ENCODE peak calls at places on chromosome 2, in ten cellular contexts. One of them, this sample, is unnamed.
A peak's percentile ranks its signal among the peaks of the same experiment; 100 is the strongest.

GRCh38 chr2:240237609-240238151 is 97.2 kb upstream of the OTOS start:
- DNase-seq in left ventricle myocardium inferior: no peak
- DNase-seq in A549: no peak
- DNase-seq in CD8-positive, alpha-beta T cell: no peak
- DNase-seq in tibial nerve: no peak
- DNase-seq in psoas muscle: no peak
- DNase-seq in brain microvascular endothelial cell: peak; percentile 18
- DNase-seq in dorsolateral prefrontal cortex: no peak
- DNase-seq in cardiac fibroblast: peak; percentile 85
- DNase-seq in transverse colon: no peak
- DNase-seq in this sample: no peak

GRCh38 chr2:47201224-47201623 is 46.1 kb upstream of the STPG4 start:
- DNase-seq in left ventricle myocardium inferior: no peak
- DNase-seq in A549: no peak
- DNase-seq in CD8-positive, alpha-beta T cell: no peak
- DNase-seq in tibial nerve: no peak
- DNase-seq in psoas muscle: no peak
- DNase-seq in brain microvascular endothelial cell: no peak
- DNase-seq in dorsolateral prefrontal cortex: no peak
- DNase-seq in cardiac fibroblast: peak; percentile 45
- DNase-seq in transverse colon: no peak
- DNase-seq in this sample: no peak

GRCh38 chr2:40487592-40487991 is 35.7 kb upstream of the SLC8A1 start:
- DNase-seq in left ventricle myocardium inferior: no peak
- DNase-seq in A549: no peak
- DNase-seq in CD8-positive, alpha-beta T cell: no peak
- DNase-seq in tibial nerve: no peak
- DNase-seq in psoas muscle: no peak
- DNase-seq in brain microvascular endothelial cell: peak; percentile 9
- DNase-seq in dorsolateral prefrontal cortex: no peak
- DNase-seq in cardiac fibroblast: peak; percentile 20
- DNase-seq in transverse colon: peak; percentile 10
- DNase-seq in this sample: no peak

GRCh38 chr2:108905176-108905575 is 83.8 kb downstream of the EDAR start:
- DNase-seq in left ventricle myocardium inferior: peak; percentile 37
- DNase-seq in A549: no peak
- DNase-seq in CD8-positive, alpha-beta T cell: no peak
- DNase-seq in tibial nerve: no peak
- DNase-seq in psoas muscle: no peak
- DNase-seq in brain microvascular endothelial cell: no peak
- DNase-seq in dorsolateral prefrontal cortex: no peak
- DNase-seq in cardiac fibroblast: no peak
- DNase-seq in transverse colon: no peak
- DNase-seq in this sample: peak; percentile 32

GRCh38 chr2:54773838-54774237 is 50.4 kb downstream of the EML6 start:
- DNase-seq in left ventricle myocardium inferior: no peak
- DNase-seq in A549: peak; percentile 61
- DNase-seq in CD8-positive, alpha-beta T cell: no peak
- DNase-seq in tibial nerve: no peak
- DNase-seq in psoas muscle: no peak
- DNase-seq in brain microvascular endothelial cell: no peak
- DNase-seq in dorsolateral prefrontal cortex: no peak
- DNase-seq in cardiac fibroblast: peak; percentile 32
- DNase-seq in transverse colon: no peak
- DNase-seq in this sample: no peak

GRCh38 chr2:118168606-118169005 is 80.3 kb downstream of the INSIG2 start:
- DNase-seq in left ventricle myocardium inferior: no peak
- DNase-seq in A549: no peak
- DNase-seq in CD8-positive, alpha-beta T cell: no peak
- DNase-seq in tibial nerve: no peak
- DNase-seq in psoas muscle: no peak
- DNase-seq in brain microvascular endothelial cell: no peak
- DNase-seq in dorsolateral prefrontal cortex: no peak
- DNase-seq in cardiac fibroblast: no peak
- DNase-seq in transverse colon: no peak
- DNase-seq in this sample: no peak

GRCh38 chr2:34949316-34949715 is 1350.2 kb upstream of the FAM98A start:
- DNase-seq in left ventricle myocardium inferior: no peak
- DNase-seq in A549: no peak
- DNase-seq in CD8-positive, alpha-beta T cell: no peak
- DNase-seq in tibial nerve: no peak
- DNase-seq in psoas muscle: no peak
- DNase-seq in brain microvascular endothelial cell: no peak
- DNase-seq in dorsolateral prefrontal cortex: no peak
- DNase-seq in cardiac fibroblast: no peak
- DNase-seq in transverse colon: no peak
- DNase-seq in this sample: no peak

GRCh38 chr2:85783796-85784195 is 30.0 kb downstream of the ATOH8 start:
- DNase-seq in left ventricle myocardium inferior: no peak
- DNase-seq in A549: no peak
- DNase-seq in CD8-positive, alpha-beta T cell: no peak
- DNase-seq in tibial nerve: no peak
- DNase-seq in psoas muscle: no peak
- DNase-seq in brain microvascular endothelial cell: no peak
- DNase-seq in dorsolateral prefrontal cortex: no peak
- DNase-seq in cardiac fibroblast: no peak
- DNase-seq in transverse colon: no peak
- DNase-seq in this sample: no peak

GRCh38 chr2:57877811-57878572 is 168.6 kb upstream of the VRK2 start:
- DNase-seq in left ventricle myocardium inferior: no peak
- DNase-seq in A549: no peak
- DNase-seq in CD8-positive, alpha-beta T cell: no peak
- DNase-seq in tibial nerve: no peak
- DNase-seq in psoas muscle: no peak
- DNase-seq in brain microvascular endothelial cell: no peak
- DNase-seq in dorsolateral prefrontal cortex: no peak
- DNase-seq in cardiac fibroblast: no peak
- DNase-seq in transverse colon: no peak
- DNase-seq in this sample: no peak

GRCh38 chr2:94997981-94998920 is 27.3 kb upstream of the MAL start:
- DNase-seq in left ventricle myocardium inferior: no peak
- DNase-seq in A549: no peak
- DNase-seq in CD8-positive, alpha-beta T cell: no peak
- DNase-seq in tibial nerve: no peak
- DNase-seq in psoas muscle: no peak
- DNase-seq in brain microvascular endothelial cell: no peak
- DNase-seq in dorsolateral prefrontal cortex: no peak
- DNase-seq in cardiac fibroblast: no peak
- DNase-seq in transverse colon: no peak
- DNase-seq in this sample: no peak

GRCh38 chr2:235930701-235931100 is 237.5 kb downstream of the GBX2 start:
- DNase-seq in left ventricle myocardium inferior: no peak
- DNase-seq in A549: no peak
- DNase-seq in CD8-positive, alpha-beta T cell: no peak
- DNase-seq in tibial nerve: no peak
- DNase-seq in psoas muscle: no peak
- DNase-seq in brain microvascular endothelial cell: no peak
- DNase-seq in dorsolateral prefrontal cortex: no peak
- DNase-seq in cardiac fibroblast: no peak
- DNase-seq in transverse colon: no peak
- DNase-seq in this sample: no peak

GRCh38 chr2:3282056-3282998 is 95.3 kb downstream of the EIPR1 start:
- DNase-seq in left ventricle myocardium inferior: peak; percentile 48
- DNase-seq in A549: no peak
- DNase-seq in CD8-positive, alpha-beta T cell: no peak
- DNase-seq in tibial nerve: no peak
- DNase-seq in psoas muscle: peak; percentile 31
- DNase-seq in brain microvascular endothelial cell: peak; percentile 11
- DNase-seq in dorsolateral prefrontal cortex: peak; percentile 67
- DNase-seq in cardiac fibroblast: no peak
- DNase-seq in transverse colon: no peak
- DNase-seq in this sample: no peak

GRCh38 chr2:239264838-239265651 is 135.8 kb downstream of the HDAC4 start:
- DNase-seq in left ventricle myocardium inferior: no peak
- DNase-seq in A549: peak; percentile 70
- DNase-seq in CD8-positive, alpha-beta T cell: peak; percentile 66
- DNase-seq in tibial nerve: no peak
- DNase-seq in psoas muscle: peak; percentile 36
- DNase-seq in brain microvascular endothelial cell: peak; percentile 59
- DNase-seq in dorsolateral prefrontal cortex: peak; percentile 49
- DNase-seq in cardiac fibroblast: peak; percentile 73
- DNase-seq in transverse colon: peak; percentile 42
- DNase-seq in this sample: peak; percentile 89

GRCh38 chr2:21021430-21021829 is 22.4 kb downstream of the APOB start:
- DNase-seq in left ventricle myocardium inferior: no peak
- DNase-seq in A549: no peak
- DNase-seq in CD8-positive, alpha-beta T cell: no peak
- DNase-seq in tibial nerve: no peak
- DNase-seq in psoas muscle: no peak
- DNase-seq in brain microvascular endothelial cell: no peak
- DNase-seq in dorsolateral prefrontal cortex: no peak
- DNase-seq in cardiac fibroblast: no peak
- DNase-seq in transverse colon: no peak
- DNase-seq in this sample: no peak

GRCh38 chr2:47195149-47195548 is 40.0 kb upstream of the STPG4 start:
- DNase-seq in left ventricle myocardium inferior: no peak
- DNase-seq in A549: peak; percentile 53
- DNase-seq in CD8-positive, alpha-beta T cell: no peak
- DNase-seq in tibial nerve: no peak
- DNase-seq in psoas muscle: no peak
- DNase-seq in brain microvascular endothelial cell: no peak
- DNase-seq in dorsolateral prefrontal cortex: no peak
- DNase-seq in cardiac fibroblast: peak; percentile 65
- DNase-seq in transverse colon: no peak
- DNase-seq in this sample: no peak

DNA sequence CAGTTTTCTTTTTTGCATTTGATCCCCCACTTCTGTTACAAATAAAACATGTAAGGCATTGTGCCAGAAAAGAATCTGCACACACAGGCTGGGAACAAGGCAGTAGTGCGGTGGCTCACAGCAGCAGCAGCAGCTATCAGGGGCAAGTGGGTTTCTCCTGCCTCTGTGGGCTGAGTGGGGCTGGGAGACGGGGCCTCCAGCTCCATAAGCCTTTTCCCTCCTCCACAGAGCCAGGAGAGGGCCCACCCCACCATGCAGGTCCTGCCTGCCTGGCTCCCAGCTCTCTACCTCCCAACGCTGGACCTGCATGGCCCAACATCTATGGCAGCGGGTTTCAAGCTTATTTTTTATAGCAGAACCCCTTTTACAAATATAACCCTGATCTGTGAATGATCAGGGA is 5.2 kb downstream of the ARID5A start:
- DNase-seq in left ventricle myocardium inferior: no peak
- DNase-seq in A549: no peak
- DNase-seq in CD8-positive, alpha-beta T cell: no peak
- DNase-seq in tibial nerve: no peak
- DNase-seq in psoas muscle: no peak
- DNase-seq in brain microvascular endothelial cell: no peak
- DNase-seq in dorsolateral prefrontal cortex: no peak
- DNase-seq in cardiac fibroblast: no peak
- DNase-seq in transverse colon: no peak
- DNase-seq in this sample: no peak
- TF ChIP-seq CTCF in left ventricle myocardium inferior: no peak
- TF ChIP-seq CTCF in A549: no peak
- TF ChIP-seq CTCF in CD8-positive, alpha-beta T cell: no peak
- TF ChIP-seq CTCF in tibial nerve: no peak
- TF ChIP-seq CTCF in psoas muscle: no peak
- TF ChIP-seq CTCF in brain microvascular endothelial cell: no peak
- TF ChIP-seq CTCF in dorsolateral prefrontal cortex: no peak
- TF ChIP-seq CTCF in cardiac fibroblast: no peak
- TF ChIP-seq CTCF in transverse colon: no peak
- TF ChIP-seq CTCF in this sample: no peak

GRCh38 chr2:96907405-96908041 is 37.6 kb upstream of the SEMA4C start:
- DNase-seq in left ventricle myocardium inferior: peak; percentile 87
- DNase-seq in A549: no peak
- DNase-seq in CD8-positive, alpha-beta T cell: no peak
- DNase-seq in tibial nerve: peak; percentile 78
- DNase-seq in psoas muscle: peak; percentile 79
- DNase-seq in brain microvascular endothelial cell: no peak
- DNase-seq in dorsolateral prefrontal cortex: no peak
- DNase-seq in cardiac fibroblast: peak; percentile 21
- DNase-seq in transverse colon: peak; percentile 63
- DNase-seq in this sample: no peak
- H3K4me3 ChIP-seq in left ventricle myocardium inferior: peak overlapping the region; percentile 54
- H3K4me3 ChIP-seq in A549: no peak overlapping the region
- H3K4me3 ChIP-seq in CD8-positive, alpha-beta T cell: no peak overlapping the region
- H3K4me3 ChIP-seq in tibial nerve: no peak overlapping the region
- H3K4me3 ChIP-seq in psoas muscle: peak overlapping the region; percentile 28
- H3K4me3 ChIP-seq in brain microvascular endothelial cell: no peak overlapping the region
- H3K4me3 ChIP-seq in dorsolateral prefrontal cortex: no peak overlapping the region
- H3K4me3 ChIP-seq in cardiac fibroblast: no peak overlapping the region
- H3K4me3 ChIP-seq in transverse colon: no peak overlapping the region
- H3K4me3 ChIP-seq in this sample: peak overlapping the region; percentile 32

GRCh38 chr2:163565192-163565591 is 170.6 kb downstream of the FIGN start:
- DNase-seq in left ventricle myocardium inferior: no peak
- DNase-seq in A549: no peak
- DNase-seq in CD8-positive, alpha-beta T cell: no peak
- DNase-seq in tibial nerve: no peak
- DNase-seq in psoas muscle: no peak
- DNase-seq in brain microvascular endothelial cell: no peak
- DNase-seq in dorsolateral prefrontal cortex: no peak
- DNase-seq in cardiac fibroblast: no peak
- DNase-seq in transverse colon: no peak
- DNase-seq in this sample: no peak
- TF ChIP-seq CTCF in left ventricle myocardium inferior: peak; percentile 9
- TF ChIP-seq CTCF in A549: no peak
- TF ChIP-seq CTCF in CD8-positive, alpha-beta T cell: no peak
- TF ChIP-seq CTCF in tibial nerve: no peak
- TF ChIP-seq CTCF in psoas muscle: no peak
- TF ChIP-seq CTCF in brain microvascular endothelial cell: peak; percentile 16
- TF ChIP-seq CTCF in dorsolateral prefrontal cortex: no peak
- TF ChIP-seq CTCF in cardiac fibroblast: no peak
- TF ChIP-seq CTCF in transverse colon: no peak
- TF ChIP-seq CTCF in this sample: no peak

GRCh38 chr2:217848351-217848957 is 154.3 kb downstream of the TNS1 start:
- DNase-seq in left ventricle myocardium inferior: no peak
- DNase-seq in A549: no peak
- DNase-seq in CD8-positive, alpha-beta T cell: no peak
- DNase-seq in tibial nerve: no peak
- DNase-seq in psoas muscle: no peak
- DNase-seq in brain microvascular endothelial cell: no peak
- DNase-seq in dorsolateral prefrontal cortex: no peak
- DNase-seq in cardiac fibroblast: no peak
- DNase-seq in transverse colon: no peak
- DNase-seq in this sample: no peak

GRCh38 chr2:217847106-217847505 is 155.7 kb downstream of the TNS1 start:
- DNase-seq in left ventricle myocardium inferior: no peak
- DNase-seq in A549: no peak
- DNase-seq in CD8-positive, alpha-beta T cell: no peak
- DNase-seq in tibial nerve: no peak
- DNase-seq in psoas muscle: no peak
- DNase-seq in brain microvascular endothelial cell: no peak
- DNase-seq in dorsolateral prefrontal cortex: no peak
- DNase-seq in cardiac fibroblast: no peak
- DNase-seq in transverse colon: no peak
- DNase-seq in this sample: no peak

GRCh38 chr2:217847552-217848350 is 155.0 kb downstream of the TNS1 start:
- DNase-seq in left ventricle myocardium inferior: no peak
- DNase-seq in A549: no peak
- DNase-seq in CD8-positive, alpha-beta T cell: no peak
- DNase-seq in tibial nerve: no peak
- DNase-seq in psoas muscle: no peak
- DNase-seq in brain microvascular endothelial cell: no peak
- DNase-seq in dorsolateral prefrontal cortex: no peak
- DNase-seq in cardiac fibroblast: no peak
- DNase-seq in transverse colon: no peak
- DNase-seq in this sample: no peak

GRCh38 chr2:217849576-217849975 is 153.2 kb downstream of the TNS1 start:
- DNase-seq in left ventricle myocardium inferior: no peak
- DNase-seq in A549: no peak
- DNase-seq in CD8-positive, alpha-beta T cell: no peak
- DNase-seq in tibial nerve: no peak
- DNase-seq in psoas muscle: no peak
- DNase-seq in brain microvascular endothelial cell: no peak
- DNase-seq in dorsolateral prefrontal cortex: no peak
- DNase-seq in cardiac fibroblast: no peak
- DNase-seq in transverse colon: no peak
- DNase-seq in this sample: no peak

GRCh38 chr2:217849154-217849553 is 153.6 kb downstream of the TNS1 start:
- DNase-seq in left ventricle myocardium inferior: no peak
- DNase-seq in A549: no peak
- DNase-seq in CD8-positive, alpha-beta T cell: no peak
- DNase-seq in tibial nerve: no peak
- DNase-seq in psoas muscle: no peak
- DNase-seq in brain microvascular endothelial cell: no peak
- DNase-seq in dorsolateral prefrontal cortex: no peak
- DNase-seq in cardiac fibroblast: no peak
- DNase-seq in transverse colon: no peak
- DNase-seq in this sample: no peak
- H3K4me3 ChIP-seq in left ventricle myocardium inferior: no peak overlapping the region
- H3K4me3 ChIP-seq in A549: no peak overlapping the region
- H3K4me3 ChIP-seq in CD8-positive, alpha-beta T cell: no peak overlapping the region
- H3K4me3 ChIP-seq in tibial nerve: no peak overlapping the region
- H3K4me3 ChIP-seq in psoas muscle: no peak overlapping the region
- H3K4me3 ChIP-seq in brain microvascular endothelial cell: no peak overlapping the region
- H3K4me3 ChIP-seq in dorsolateral prefrontal cortex: no peak overlapping the region
- H3K4me3 ChIP-seq in cardiac fibroblast: no peak overlapping the region
- H3K4me3 ChIP-seq in transverse colon: no peak overlapping the region
- H3K4me3 ChIP-seq in this sample: no peak overlapping the region